ENCODE peak calls at places on chromosomes 7 and 10, in nine cellular contexts. Y is tibial artery; V is RWPE1; T is psoas muscle; J is Karpas-422; D is AG04450; F is right lobe of liver; S is naive thymus-derived CD4-positive, alpha-beta T cell; P is IMR-90. C is an unnamed sample.

GRCh38 chr7:66696774-66697191 is 43.8 kb upstream of the RABGEF1 start:
- DNase-seq in Y (peak), V (peak), T (no peak), J (no peak), D (no peak), F (no peak), S (no peak), P (peak), C (no peak)

GRCh38 chr7:20307119-20307518 is 23.6 kb upstream of the ITGB8 start:
- DNase-seq in Y (no peak), V (no peak), T (no peak), J (peak), D (no peak), F (no peak), S (no peak), P (peak), C (no peak)

GRCh38 chr10:5600908-5601307 is 65.5 kb downstream of the ASB13 start:
- DNase-seq in Y (no peak), V (no peak), T (no peak), J (no peak), D (no peak), F (no peak), S (no peak), P (no peak), C (no peak)

GRCh38 chr7:130151591-130152269 is 53.5 kb downstream of the TMEM209 start:
- DNase-seq in Y (no peak), V (no peak), T (no peak), J (no peak), D (no peak), F (no peak), S (no peak), P (peak), C (no peak)

GRCh38 chr10:71873582-71874182 is 22.6 kb upstream of the PSAP start:
- DNase-seq in Y (no peak), V (no peak), T (no peak), J (no peak), D (no peak), F (peak), S (no peak), P (no peak), C (no peak)

GRCh38 chr10:101014230-101014884 is 14.7 kb downstream of the LZTS2 start:
- DNase-seq in Y (peak), V (peak), T (peak), J (peak), D (no peak), F (peak), S (peak), P (peak), C (peak)

GRCh38 chr7:117637937-117638336 is 158.1 kb downstream of the CFTR start:
- DNase-seq in Y (no peak), V (no peak), T (no peak), J (no peak), D (no peak), F (no peak), S (no peak), P (no peak), C (no peak)

GRCh38 chr7:91565499-91566331 is 301.5 kb downstream of the FZD1 start:
- DNase-seq in Y (no peak), V (no peak), T (peak), J (no peak), D (no peak), F (peak), S (no peak), P (no peak), C (no peak)

GRCh38 chr10:35668865-35669650 is 27.0 kb upstream of the FZD8 start:
- DNase-seq in Y (no peak), V (no peak), T (no peak), J (no peak), D (no peak), F (no peak), S (no peak), P (no peak), C (no peak)

GRCh38 chr7:87874066-87874465 is 2.1 kb downstream of the SLC25A40 start:
- DNase-seq in Y (no peak), V (no peak), T (no peak), J (peak), D (no peak), F (no peak), S (no peak), P (no peak), C (no peak)

GRCh38 chr10:29735628-29736324 is 101.0 kb upstream of the SVIL start:
- DNase-seq in Y (peak), V (peak), T (peak), J (no peak), D (no peak), F (peak), S (peak), P (peak), C (peak)

GRCh38 chr7:22255342-22255741 is 101.6 kb downstream of the RAPGEF5 start:
- DNase-seq in Y (no peak), V (no peak), T (no peak), J (no peak), D (no peak), F (no peak), S (no peak), P (no peak), C (no peak)

GRCh38 chr10:84375881-84376280 is 47.5 kb downstream of the CCSER2 start:
- DNase-seq in Y (no peak), V (no peak), T (no peak), J (no peak), D (no peak), F (no peak), S (no peak), P (no peak), C (no peak)

GRCh38 chr10:102781089-102781920 is 37.6 kb downstream of the WBP1L start:
- DNase-seq in Y (no peak), V (no peak), T (no peak), J (no peak), D (no peak), F (peak), S (no peak), P (no peak), C (no peak)

GRCh38 chr10:102783541-102783930 is 39.8 kb downstream of the WBP1L start:
- DNase-seq in Y (no peak), V (no peak), T (no peak), J (no peak), D (no peak), F (no peak), S (no peak), P (no peak), C (no peak)

GRCh38 chr10:102780246-102780645 is 36.5 kb downstream of the WBP1L start:
- DNase-seq in Y (no peak), V (peak), T (no peak), J (no peak), D (no peak), F (no peak), S (no peak), P (peak), C (no peak)

GRCh38 chr10:102781921-102782542 is 38.3 kb downstream of the WBP1L start:
- DNase-seq in Y (no peak), V (no peak), T (no peak), J (no peak), D (no peak), F (no peak), S (no peak), P (peak), C (no peak)

DNA sequence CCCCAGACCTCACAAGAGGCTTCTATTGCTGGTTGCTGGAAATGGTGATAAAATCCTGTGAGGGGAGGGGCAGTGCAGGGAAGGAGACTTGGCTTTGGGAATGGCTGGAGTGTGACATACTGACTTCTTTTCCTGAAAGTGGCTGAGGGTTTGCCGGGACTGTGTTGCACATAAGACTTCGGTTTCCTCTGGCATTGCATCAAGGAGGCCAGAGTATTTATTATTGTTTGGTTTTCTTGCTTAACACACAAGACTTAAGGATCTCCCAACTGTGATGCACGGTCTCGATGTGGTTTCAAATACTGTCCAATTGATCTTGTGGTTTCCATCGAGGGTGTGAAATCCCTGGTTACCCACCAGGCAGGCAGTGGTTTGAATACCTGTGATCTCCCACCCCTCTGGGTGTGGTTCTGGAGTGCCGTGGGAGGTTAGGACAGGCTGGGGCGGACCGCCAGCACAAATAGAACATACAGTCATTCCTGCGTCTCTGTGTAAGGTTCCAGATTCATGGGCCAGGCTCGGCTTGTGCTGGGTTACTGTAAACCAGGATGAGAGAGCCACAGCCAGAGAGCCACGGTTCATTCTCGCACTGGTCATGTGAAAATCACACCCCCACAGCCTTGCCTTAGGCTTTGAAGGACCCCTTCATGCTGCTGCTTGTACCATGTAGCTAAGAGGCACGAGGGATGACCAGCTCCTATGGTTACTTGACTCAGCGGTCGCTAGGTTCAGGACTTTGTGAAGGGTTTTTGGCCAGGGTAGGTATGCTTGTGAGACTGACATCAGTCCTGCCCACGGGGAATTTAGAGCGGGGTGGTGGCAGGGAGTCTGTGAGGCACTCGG is 39.2 kb downstream of the WBP1L start:
- DNase-seq in Y (peak), V (no peak), T (peak), J (no peak), D (peak), F (peak), S (no peak), P (peak), C (peak)
- H3K27ac ChIP-seq in Y (peak), V (peak), T (peak), J (no peak), D (peak), F (peak), S (no peak), P (peak), C (peak)

GRCh38 chr10:124527996-124528395 is 66.4 kb downstream of the LHPP start:
- DNase-seq in Y (no peak), V (no peak), T (peak), J (no peak), D (no peak), F (no peak), S (no peak), P (no peak), C (no peak)
- H3K27ac ChIP-seq in Y (no peak), V (peak), T (no peak), J (no peak), D (no peak), F (no peak), S (no peak), P (no peak), C (no peak)

GRCh38 chr7:4683884-4684565 is 1.9 kb downstream of the FOXK1 start:
- DNase-seq in Y (peak), V (peak), T (peak), J (peak), D (no peak), F (peak), S (peak), P (peak), C (peak)

GRCh38 chr7:4682621-4683042 is 537 bp downstream of the FOXK1 start:
- DNase-seq in Y (peak), V (no peak), T (peak), J (peak), D (no peak), F (peak), S (peak), P (peak), C (peak)

GRCh38 chr7:4681218-4681851 is 760 bp upstream of the FOXK1 start:
- DNase-seq in Y (no peak), V (no peak), T (no peak), J (no peak), D (no peak), F (no peak), S (peak), P (no peak), C (no peak)

GRCh38 chr7:4683043-4683883 is 1.2 kb downstream of the FOXK1 start:
- DNase-seq in Y (no peak), V (peak), T (no peak), J (no peak), D (no peak), F (peak), S (peak), P (no peak), C (peak)

DNA sequence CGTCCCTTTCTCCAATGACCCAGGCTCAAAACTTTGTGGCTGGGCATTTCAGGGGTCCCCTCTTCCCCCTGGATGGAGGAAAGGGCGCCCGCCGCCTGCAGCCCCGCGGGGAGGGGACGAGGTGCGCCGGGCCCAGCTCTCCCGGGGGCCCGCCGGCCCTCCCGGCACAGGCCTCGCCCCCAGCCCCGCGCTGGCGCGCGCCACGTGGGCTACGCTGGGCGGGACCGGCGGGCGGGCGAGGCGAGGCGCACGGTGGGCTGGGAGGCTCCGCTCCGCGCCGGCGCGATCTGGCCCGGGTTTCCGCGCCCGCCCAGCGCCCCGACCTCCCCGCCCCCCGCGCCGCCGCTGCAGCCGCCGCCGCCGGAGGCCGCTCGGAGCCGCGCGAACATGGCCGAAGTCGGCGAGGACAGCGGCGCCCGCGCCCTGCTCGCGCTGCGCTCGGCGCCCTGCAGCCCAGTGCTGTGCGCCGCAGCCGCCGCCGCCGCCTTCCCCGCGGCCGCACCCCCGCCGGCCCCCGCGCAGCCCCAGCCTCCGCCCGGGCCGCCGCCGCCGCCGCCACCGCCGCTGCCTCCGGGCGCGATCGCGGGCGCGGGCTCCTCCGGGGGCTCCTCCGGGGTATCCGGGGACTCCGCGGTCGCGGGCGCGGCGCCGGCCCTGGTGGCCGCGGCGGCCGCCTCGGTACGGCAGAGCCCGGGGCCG is at the start of gene FOXK1:
- DNase-seq in Y (peak), V (peak), T (peak), J (peak), D (no peak), F (peak), S (peak), P (peak), C (peak)
- H3K27ac ChIP-seq in Y (peak), V (peak), T (peak), J (peak), D (peak), F (peak), S (peak), P (peak), C (peak)

DNA sequence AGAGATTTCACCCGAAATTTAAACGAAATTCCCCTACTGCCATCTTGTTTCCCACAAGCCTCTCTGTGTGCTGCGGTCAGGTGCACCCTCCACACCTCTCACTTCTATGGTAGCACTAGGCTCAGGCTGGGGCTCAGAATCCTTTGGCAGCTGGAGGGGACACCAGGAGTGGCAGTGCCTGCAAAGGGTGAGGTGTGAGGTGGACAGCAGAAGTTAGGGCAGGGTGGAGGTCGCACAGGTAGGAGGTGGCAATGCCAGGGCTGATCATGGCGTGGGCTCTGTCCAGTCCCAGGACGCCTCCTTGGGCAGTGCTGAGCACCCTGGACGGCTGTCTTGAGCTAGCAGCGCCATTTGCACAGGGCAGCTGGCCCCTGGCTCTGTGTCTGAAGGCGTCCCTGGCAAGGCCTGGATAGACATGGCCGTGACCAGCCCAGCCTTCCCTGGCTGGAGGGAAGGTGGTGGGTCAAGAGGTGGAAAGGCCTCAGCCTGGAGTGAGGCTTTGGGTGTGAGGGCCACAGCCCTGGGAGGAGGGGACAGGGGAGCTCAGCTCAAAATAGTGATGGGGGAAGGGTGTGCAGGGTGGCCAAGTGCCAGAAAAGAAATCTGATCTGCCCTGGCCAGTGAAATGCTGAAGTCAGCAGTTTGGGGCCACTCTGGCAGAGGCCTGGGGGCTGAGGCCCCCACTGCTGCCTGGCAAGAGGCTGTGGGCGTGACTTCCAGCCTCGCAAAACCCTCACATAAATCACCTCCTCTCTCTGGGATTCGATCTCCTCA is 40.0 kb downstream of the ZCCHC24 start:
- DNase-seq in Y (no peak), V (no peak), T (no peak), J (no peak), D (no peak), F (peak), S (no peak), P (no peak), C (peak)
- H3K27ac ChIP-seq in Y (peak), V (no peak), T (peak), J (no peak), D (peak), F (peak), S (no peak), P (peak), C (peak)

C was measured in upper lobe of right lung.